ENCODE peak calls at places on chromosomes 4 and X, in seven cellular contexts. J is fibroblast of lung; A is mesenchymal stem cell; E is tibial artery; Z is CD8-positive, alpha-beta memory T cell; B is heart left ventricle; N is coronary artery. T is an unnamed sample.
A peak's percentile ranks its signal among the peaks of the same experiment; 100 is the strongest.

GRCh38 chr4:17511041-17511949 is 595 bp downstream of the QDPR start:
- DNase-seq in Z (no peak), A (peak; percentile 61), B (peak; percentile 71), J (peak; percentile 45), N (peak; percentile 75), E (peak; percentile 29), T (peak; percentile 66)

GRCh38 chr4:16733509-16733908 is 164.9 kb downstream of the LDB2 start:
- DNase-seq in E (no peak), A (no peak), J (no peak), B (no peak), Z (no peak), N (no peak), T (peak; percentile 13)

GRCh38 chrX:10072786-10073568 is 83.8 kb upstream of the CLCN4 start:
- DNase-seq in N (no peak), A (no peak), Z (no peak), E (no peak), B (no peak), J (no peak), T (no peak)

GRCh38 chr4:1983846-1984405 is 24.8 kb downstream of the NELFA start:
- DNase-seq in J (no peak), E (no peak), N (peak; percentile 71), A (no peak), B (peak; percentile 61), Z (no peak), T (no peak)

GRCh38 chr4:138835833-138836521 is 179.6 kb upstream of the NOCT start:
- DNase-seq in J (peak; percentile 23), Z (no peak), B (peak; percentile 89), N (no peak), A (no peak), E (no peak), T (no peak)

GRCh38 chr4:8150152-8151090 is 8.2 kb downstream of the ABLIM2 start:
- DNase-seq in A (no peak), B (no peak), N (no peak), J (no peak), Z (no peak), E (no peak), T (no peak)

GRCh38 chr4:145819246-145820181 is 119.1 kb downstream of the ZNF827 start:
- DNase-seq in J (no peak), Z (no peak), E (no peak), B (no peak), A (no peak), N (no peak), T (no peak)

GRCh38 chrX:24478516-24478915 is 13.4 kb downstream of the PDK3 start:
- DNase-seq in J (no peak), Z (no peak), B (no peak), E (no peak), A (no peak), N (no peak), T (no peak)

GRCh38 chr4:140296335-140296753 is 77.1 kb upstream of the SCOC start:
- DNase-seq in J (peak; percentile 85), A (peak; percentile 91), B (peak; percentile 73), Z (no peak), E (peak; percentile 88), N (peak; percentile 82), T (no peak)

GRCh38 chrX:617401-617800 is 13.2 kb upstream of the SHOX start:
- DNase-seq in N (no peak), A (no peak), B (no peak), Z (no peak), E (no peak), J (no peak), T (no peak)

GRCh38 chr4:94603170-94603747 is 151.5 kb downstream of the PDLIM5 start:
- DNase-seq in Z (no peak), E (peak; percentile 28), A (peak; percentile 80), J (peak; percentile 78), N (no peak), B (peak; percentile 27), T (no peak)

GRCh38 chr4:153160856-153161598 is 43.2 kb upstream of the TRIM2 start:
- DNase-seq in N (no peak), E (no peak), A (no peak), Z (no peak), J (no peak), B (no peak), T (no peak)

GRCh38 chr4:80798082-80798481 is 232.4 kb upstream of the BMP3 start:
- DNase-seq in Z (no peak), A (no peak), E (no peak), J (no peak), B (no peak), N (no peak), T (no peak)

GRCh38 chrX:51608071-51608470 is 10.6 kb downstream of the CENPVL3 start:
- DNase-seq in E (no peak), B (no peak), A (peak; percentile 41), N (no peak), Z (no peak), J (peak; percentile 59), T (no peak)

GRCh38 chrX:24025741-24026402 is 1.1 kb downstream of the KLHL15 start:
- DNase-seq in A (peak; percentile 76), E (peak; percentile 19), N (no peak), Z (no peak), B (no peak), J (peak; percentile 68), T (no peak)

GRCh38 chr4:125517831-125518230 is 203.1 kb downstream of the FAT4 start:
- DNase-seq in B (no peak), A (no peak), N (no peak), J (no peak), E (no peak), Z (no peak), T (no peak)

GRCh38 chr4:13656569-13656988 is 29.1 kb upstream of the BOD1L1 start:
- DNase-seq in E (peak; percentile 45), Z (peak; percentile 53), J (peak; percentile 60), N (no peak), B (peak; percentile 59), A (peak; percentile 70), T (peak; percentile 26)

GRCh38 chr4:155304375-155304774 is 72.4 kb downstream of the MAP9 start:
- DNase-seq in N (no peak), E (no peak), J (no peak), Z (no peak), B (no peak), A (no peak), T (no peak)

GRCh38 chr4:106414366-106414765 is 45.8 kb upstream of the GIMD1 start:
- DNase-seq in Z (no peak), N (no peak), A (no peak), B (no peak), J (peak; percentile 38), E (no peak), T (no peak)

GRCh38 chr4:69718376-69719293 is 41.8 kb downstream of the SULT1B1 start:
- DNase-seq in J (peak; percentile 27), E (no peak), N (no peak), A (peak; percentile 8), Z (no peak), B (no peak), T (no peak)

GRCh38 chrX:42697544-42697943 is 80.4 kb downstream of the PPP1R2C start:
- DNase-seq in J (no peak), N (no peak), Z (no peak), B (no peak), A (no peak), E (no peak), T (no peak)

GRCh38 chrX:66262807-66263206 is 98.8 kb downstream of the HEPH start:
- DNase-seq in N (no peak), B (no peak), A (no peak), E (no peak), J (no peak), Z (no peak), T (no peak)

GRCh38 chrX:43940811-43941210 is 32.4 kb downstream of the NDP start:
- DNase-seq in E (peak; percentile 21), B (no peak), A (peak; percentile 23), Z (no peak), J (peak; percentile 71), N (no peak), T (no peak)

GRCh38 chr4:1446502-1447153 is 40.4 kb upstream of the NKX1-1 start:
- DNase-seq in N (peak; percentile 66), A (no peak), J (no peak), B (no peak), E (no peak), Z (no peak), T (no peak)

GRCh38 chr4:189200346-189200745 is 740.3 kb upstream of the FRG1 start:
- DNase-seq in Z (no peak), E (no peak), N (no peak), B (no peak), J (no peak), A (no peak), T (no peak)

GRCh38 chr4:84615355-84615754 is 32.4 kb downstream of the CDS1 start:
- DNase-seq in J (no peak), N (no peak), A (no peak), B (no peak), E (no peak), Z (no peak), T (no peak)
- H3K27ac ChIP-seq in J (no peak overlapping the region), N (no peak overlapping the region), A (no peak overlapping the region), B (no peak overlapping the region), E (no peak overlapping the region), Z (no peak overlapping the region), T (no peak overlapping the region)

GRCh38 chrX:115563633-115564182 is 2.7 kb downstream of the PLS3 start:
- DNase-seq in Z (no peak), J (no peak), A (no peak), E (no peak), N (no peak), B (no peak), T (no peak)
- H3K27ac ChIP-seq in Z (no peak overlapping the region), J (no peak overlapping the region), A (no peak overlapping the region), E (peak overlapping the region; percentile 93), N (peak overlapping the region; percentile 95), B (peak overlapping the region; percentile 79), T (no peak overlapping the region)

GRCh38 chr4:22077571-22077970 is 129.0 kb upstream of the KCNIP4 start:
- DNase-seq in E (no peak), N (no peak), B (no peak), Z (no peak), A (no peak), J (peak; percentile 19), T (no peak)

GRCh38 chr4:22072240-22072639 is 123.7 kb upstream of the KCNIP4 start:
- DNase-seq in B (no peak), Z (no peak), A (no peak), N (no peak), J (no peak), E (no peak), T (no peak)

GRCh38 chr4:22070256-22070655 is 121.7 kb upstream of the KCNIP4 start:
- DNase-seq in J (no peak), E (no peak), Z (no peak), B (no peak), A (no peak), N (no peak), T (no peak)

GRCh38 chr4:22072726-22073125 is 124.2 kb upstream of the KCNIP4 start:
- DNase-seq in A (no peak), J (no peak), B (no peak), E (no peak), N (no peak), Z (no peak), T (no peak)

DNA sequence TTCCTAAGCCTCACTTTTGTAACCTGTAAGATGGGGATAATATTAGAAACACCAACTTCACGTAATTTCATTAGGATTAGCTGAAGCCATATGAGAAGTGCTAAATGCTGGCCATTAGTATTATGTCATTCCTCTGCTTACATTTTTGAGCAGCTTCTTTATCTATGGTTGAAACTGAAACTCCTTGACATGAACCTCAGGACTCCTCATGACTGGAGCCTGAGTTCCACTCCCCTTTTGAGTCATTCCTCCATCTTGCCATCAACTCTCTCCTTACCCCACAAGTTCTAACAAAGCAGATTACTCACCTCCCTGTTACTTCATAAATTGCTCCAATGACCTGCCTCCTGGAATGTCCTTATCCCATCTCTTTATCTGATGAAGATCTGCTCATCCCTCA is 123.2 kb upstream of the KCNIP4 start:
- DNase-seq in J (peak; percentile 29), Z (no peak), B (no peak), A (no peak), E (no peak), N (no peak), T (no peak)
- H3K27ac ChIP-seq in J (no peak overlapping the region), Z (no peak overlapping the region), B (no peak overlapping the region), A (no peak overlapping the region), E (no peak overlapping the region), N (no peak overlapping the region), T (no peak overlapping the region)

GRCh38 chr4:24599275-24599674 is 14.9 kb upstream of the DHX15 start:
- DNase-seq in A (no peak), J (no peak), Z (no peak), N (no peak), E (no peak), B (no peak), T (no peak)
- H3K27ac ChIP-seq in A (no peak overlapping the region), J (no peak overlapping the region), Z (no peak overlapping the region), N (no peak overlapping the region), E (no peak overlapping the region), B (no peak overlapping the region), T (no peak overlapping the region)

T was measured in caudate nucleus.